ENCODE peak calls at places on chromosomes 5 and 9, in five cellular contexts. V is HCT116, K is testis, O is uterus, Q is tibial nerve. G is an unnamed sample.

GRCh38 chr5:177995691-177996595 is at the start of gene PROP1:
- DNase-seq in K (no peak), Q (no peak), O (no peak), V (no peak), G (no peak)

GRCh38 chr5:160436017-160436416 is 14.4 kb downstream of the PTTG1 start:
- DNase-seq in K (no peak), Q (no peak), V (no peak), O (no peak), G (no peak)

GRCh38 chr9:32550046-32550608 is 2.0 kb upstream of the SMIM27 start:
- DNase-seq in O (no peak), Q (no peak), K (peak), V (no peak), G (no peak)

GRCh38 chr9:94805585-94805984 is 79.1 kb downstream of the AOPEP start:
- DNase-seq in Q (no peak), V (peak), O (no peak), K (no peak), G (no peak)

GRCh38 chr9:12989669-12990068 is 214.8 kb downstream of the LURAP1L start:
- DNase-seq in K (no peak), Q (no peak), V (no peak), O (no peak), G (no peak)

GRCh38 chr5:1759378-1759970 is 40.2 kb downstream of the MRPL36 start:
- DNase-seq in O (peak), Q (peak), V (no peak), K (peak), G (peak)

GRCh38 chr5:168430303-168430702 is 56.0 kb upstream of the RARS1 start:
- DNase-seq in Q (no peak), O (no peak), K (no peak), V (no peak), G (no peak)

GRCh38 chr9:112728401-112728800 is 10.5 kb upstream of the INIP start:
- DNase-seq in V (no peak), O (no peak), K (no peak), Q (no peak), G (no peak)

GRCh38 chr5:158805195-158805594 is 294.5 kb downstream of the EBF1 start:
- DNase-seq in K (peak), V (no peak), O (no peak), Q (no peak), G (no peak)

GRCh38 chr9:38424918-38425317 is 664 bp upstream of the IGFBPL1 start:
- DNase-seq in K (no peak), O (no peak), V (no peak), Q (no peak), G (no peak)

GRCh38 chr9:109856785-109857184 is 76.8 kb downstream of the PALM2AKAP2 start:
- DNase-seq in O (peak), K (peak), V (peak), Q (no peak), G (no peak)

DNA sequence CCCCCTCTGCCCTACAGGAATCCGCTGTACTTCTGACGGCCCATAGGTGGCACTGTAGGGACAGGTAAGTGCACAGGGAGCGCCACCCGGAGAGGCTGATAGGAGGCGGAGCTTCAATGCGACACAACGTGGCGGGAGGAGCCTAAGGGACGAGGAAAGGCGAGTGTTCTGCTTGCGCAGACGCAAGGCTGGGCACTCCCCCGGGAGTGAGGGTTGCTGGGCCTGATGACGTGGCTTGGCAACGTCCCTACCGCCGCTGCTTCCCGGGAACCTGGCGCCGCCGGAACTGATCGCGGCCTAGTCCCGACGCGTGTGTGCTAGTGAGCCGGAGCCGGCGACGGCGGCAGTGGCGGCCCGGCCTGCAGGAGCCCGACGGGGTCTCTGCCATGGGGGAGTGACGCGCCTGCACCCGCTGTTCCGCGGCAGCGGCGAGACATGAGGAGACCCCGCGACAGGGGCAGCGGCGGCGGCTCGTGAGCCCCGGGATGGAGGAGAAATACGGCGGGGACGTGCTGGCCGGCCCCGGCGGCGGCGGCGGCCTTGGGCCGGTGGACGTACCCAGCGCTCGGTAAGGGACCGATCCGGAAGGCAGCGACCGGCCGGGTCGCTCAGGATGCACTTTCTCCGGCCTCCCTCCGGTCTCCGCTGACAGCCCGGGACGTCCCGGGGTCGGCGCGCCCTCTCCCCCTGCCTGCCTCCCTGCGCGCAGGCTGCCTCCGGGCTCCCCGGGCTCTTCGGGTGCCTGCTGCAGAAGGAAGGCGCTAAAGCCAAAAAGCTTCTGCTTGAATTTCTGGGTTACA is at the start of gene SLC30A5:
- DNase-seq in K (peak), V (peak), O (peak), Q (peak), G (peak)
- TF ChIP-seq POLR2A in K (peak), V (peak), O (peak), Q (peak), G (peak)

DNA sequence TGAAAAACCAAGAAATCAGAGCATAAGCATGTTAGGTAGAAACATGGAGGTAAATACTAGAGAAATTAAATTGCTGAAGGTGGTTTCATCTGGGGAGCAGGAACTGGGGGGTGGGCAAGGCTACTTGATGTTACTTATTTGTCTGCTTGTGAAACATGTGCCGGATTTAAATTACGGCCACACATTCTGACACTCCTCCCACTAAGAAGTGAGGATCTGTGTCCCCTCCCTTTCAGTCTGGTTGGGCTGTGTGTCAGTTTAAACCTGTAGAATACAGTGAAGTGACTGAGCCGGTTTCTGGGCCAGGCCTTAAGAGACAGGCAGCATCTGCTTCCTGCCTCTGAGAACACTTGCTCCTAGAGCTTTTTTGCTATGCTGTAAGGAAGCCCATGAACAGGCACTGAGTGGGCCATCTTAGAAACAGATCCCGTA is 2.3 kb upstream of the IARS1 start:
- DNase-seq in O (no peak), V (no peak), K (no peak), Q (no peak), G (no peak)
- TF ChIP-seq POLR2A in O (no peak), V (no peak), K (no peak), Q (no peak), G (no peak)

DNA sequence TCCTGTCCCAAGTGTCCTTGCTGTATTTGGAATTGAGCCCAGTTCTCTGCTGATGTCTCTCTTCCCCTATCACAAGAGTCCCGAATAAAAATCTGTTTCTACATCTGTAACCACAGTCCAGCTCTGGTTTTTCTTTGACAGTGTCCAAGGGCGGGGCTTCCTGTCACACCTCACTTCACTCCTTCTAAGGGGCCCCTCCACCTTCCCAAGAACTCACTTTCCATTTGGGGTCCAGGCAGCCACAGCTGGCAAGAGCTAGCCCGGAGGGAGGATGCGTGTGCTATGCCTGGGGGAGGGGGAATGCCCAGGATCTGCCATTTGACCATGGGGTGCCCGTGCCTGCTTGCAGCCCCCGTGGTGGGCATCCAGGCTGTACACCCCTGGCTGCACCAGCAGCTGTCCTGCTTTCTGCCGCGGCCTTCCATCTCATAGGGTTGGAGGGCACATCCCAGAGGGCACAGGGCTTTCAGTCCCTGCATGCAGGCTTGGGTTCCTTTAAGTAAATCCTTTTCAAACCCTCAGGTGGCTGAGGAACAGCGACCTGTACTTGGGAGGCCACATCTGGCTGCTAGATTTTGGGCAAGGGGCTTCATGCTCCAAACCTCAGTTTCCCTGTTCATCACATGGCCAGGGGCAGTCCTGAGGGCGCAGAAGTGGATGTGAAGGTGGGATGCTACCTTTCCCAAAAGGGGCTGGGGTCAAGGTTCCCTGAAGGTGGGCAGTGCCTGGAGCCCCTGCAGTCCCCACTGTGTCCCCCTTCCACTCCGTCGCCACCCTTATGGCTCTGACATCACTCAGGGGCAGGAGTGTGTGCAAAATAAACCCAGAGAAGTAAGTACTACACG is 2.3 kb upstream of the CARD19 start:
- DNase-seq in Q (no peak), K (no peak), V (no peak), O (no peak), G (no peak)
- TF ChIP-seq POLR2A in Q (no peak), K (no peak), V (no peak), O (no peak), G (no peak)

GRCh38 chr9:136996361-136997281 is at the start of gene CLIC3:
- DNase-seq in O (no peak), K (no peak), V (no peak), Q (no peak), G (peak)
- TF ChIP-seq POLR2A in O (no peak), K (no peak), V (no peak), Q (no peak), G (no peak)

DNA sequence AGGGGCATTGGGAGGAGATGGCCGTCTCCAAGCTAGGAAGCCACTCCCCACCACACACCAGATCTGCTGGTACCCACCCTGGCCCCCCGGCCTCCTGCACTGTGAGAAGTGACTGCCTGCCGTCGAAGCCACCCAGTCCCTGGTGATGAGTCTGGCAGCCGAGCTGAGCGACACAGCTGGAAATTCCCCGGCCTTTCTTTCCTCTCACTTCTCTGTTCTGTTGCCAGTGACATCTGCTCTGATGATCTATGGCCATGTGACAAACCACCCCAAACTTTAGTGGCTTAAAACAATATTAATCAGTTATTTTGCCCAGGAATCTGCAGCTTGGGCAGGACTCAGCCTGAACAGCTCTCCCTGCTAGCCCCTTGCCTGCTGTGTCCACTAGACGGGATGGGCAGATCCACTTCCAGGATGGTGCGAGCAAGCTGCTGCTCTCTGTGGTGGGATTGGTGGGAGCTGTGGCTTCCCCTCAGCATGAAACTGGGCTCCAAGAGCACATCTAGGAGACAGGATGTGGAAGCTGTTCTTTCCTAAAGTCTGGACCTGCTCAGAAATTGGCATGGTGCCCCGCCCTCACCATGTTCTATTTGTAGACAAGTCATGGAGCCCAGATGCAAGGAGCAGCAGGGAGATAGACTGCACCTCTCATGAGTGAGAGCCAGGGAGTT is 211.2 kb downstream of the GADD45G start:
- DNase-seq in V (no peak), K (peak), O (peak), Q (no peak), G (no peak)
- TF ChIP-seq POLR2A in V (no peak), K (no peak), O (no peak), Q (no peak), G (no peak)

GRCh38 chr9:99104459-99105151 is at the start of gene TGFBR1:
- DNase-seq in Q (peak), O (peak), K (peak), V (peak), G (peak)

GRCh38 chr9:99103909-99104458 is 929 bp upstream of the TGFBR1 start:
- DNase-seq in Q (no peak), V (no peak), K (peak), O (peak), G (no peak)

GRCh38 chr9:99106044-99106375 is 1.1 kb downstream of the TGFBR1 start:
- DNase-seq in V (no peak), O (no peak), Q (no peak), K (no peak), G (no peak)

GRCh38 chr9:99103505-99103904 is 1.4 kb upstream of the TGFBR1 start:
- DNase-seq in V (no peak), K (no peak), Q (no peak), O (peak), G (no peak)

DNA sequence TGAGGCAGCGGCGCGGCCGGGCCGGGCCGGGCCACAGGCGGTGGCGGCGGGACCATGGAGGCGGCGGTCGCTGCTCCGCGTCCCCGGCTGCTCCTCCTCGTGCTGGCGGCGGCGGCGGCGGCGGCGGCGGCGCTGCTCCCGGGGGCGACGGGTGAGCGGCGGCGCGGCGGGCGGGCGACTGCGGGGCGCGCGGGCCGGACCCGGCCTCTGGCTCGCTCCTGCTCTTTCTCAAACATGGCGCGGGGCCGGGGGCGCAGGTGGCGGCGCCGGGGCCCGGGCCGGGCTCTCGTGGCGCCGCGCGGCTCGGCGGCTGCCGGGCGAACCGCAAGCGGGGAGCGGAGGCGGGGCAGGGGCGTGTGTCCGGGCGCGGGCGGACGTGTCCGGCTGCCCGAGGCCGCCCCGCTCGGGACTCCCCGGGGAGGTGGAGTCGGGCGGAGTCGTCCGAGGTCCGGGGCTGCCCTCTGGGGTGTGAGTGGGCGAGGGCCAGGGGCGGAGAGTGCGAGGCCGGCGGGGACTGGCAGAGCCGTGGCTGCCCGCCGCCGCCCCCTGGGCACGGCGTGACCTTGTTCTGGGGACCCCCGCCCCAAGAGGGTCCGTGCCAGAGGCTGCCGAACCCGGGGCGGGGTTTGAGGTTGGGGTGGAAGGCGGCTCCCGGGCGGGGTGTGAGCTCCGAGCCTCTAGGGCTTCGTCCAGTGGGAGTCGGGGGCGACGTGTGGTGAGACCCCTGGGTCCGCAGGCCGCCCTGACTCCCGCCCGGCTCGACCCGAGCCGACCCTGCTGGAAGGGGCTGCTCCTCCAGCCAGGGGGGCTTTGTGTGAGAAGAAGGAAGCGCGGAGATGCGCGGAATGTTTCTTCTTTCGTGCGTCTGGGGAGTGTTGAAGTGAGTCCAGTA is 485 bp downstream of the TGFBR1 start:
- DNase-seq in V (no peak), Q (peak), K (peak), O (peak), G (peak)
- TF ChIP-seq POLR2A in V (no peak), Q (no peak), K (no peak), O (no peak), G (no peak)

DNA sequence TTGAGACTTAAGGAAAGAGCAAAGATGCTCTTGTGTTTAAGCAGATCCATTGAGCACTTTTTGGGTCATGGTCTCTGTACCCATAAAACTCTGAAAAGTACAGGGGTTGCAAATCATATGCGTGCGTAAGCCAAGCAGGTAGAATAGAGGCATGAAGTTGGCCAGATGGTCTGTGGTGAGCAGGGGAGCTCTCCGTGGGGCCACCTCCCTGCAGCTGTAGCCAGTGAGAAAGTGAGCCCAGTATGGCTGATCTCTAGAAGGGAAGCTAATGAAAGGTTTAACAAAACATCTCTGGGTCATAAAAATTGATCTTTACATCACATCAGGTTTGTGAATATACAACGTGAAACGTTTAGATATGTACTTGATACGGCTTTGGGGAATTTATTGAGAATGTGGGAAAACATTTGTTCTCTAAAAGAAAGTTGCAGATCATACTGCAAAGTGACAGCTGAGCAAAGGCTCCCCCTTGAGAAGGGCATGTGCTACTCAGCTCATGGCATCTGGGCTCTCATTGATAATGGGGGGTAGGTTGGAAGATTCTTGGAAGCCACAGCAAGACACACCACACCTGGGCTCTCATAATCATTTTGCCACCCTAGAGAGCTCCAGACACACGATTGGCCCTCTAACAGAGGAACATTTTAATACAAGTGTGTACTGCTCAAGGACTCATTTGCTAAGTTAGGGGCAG is 30.6 kb downstream of the SH3GL2 start:
- DNase-seq in Q (no peak), O (no peak), K (no peak), V (no peak), G (no peak)
- TF ChIP-seq POLR2A in Q (no peak), O (no peak), K (no peak), V (no peak), G (no peak)

DNA sequence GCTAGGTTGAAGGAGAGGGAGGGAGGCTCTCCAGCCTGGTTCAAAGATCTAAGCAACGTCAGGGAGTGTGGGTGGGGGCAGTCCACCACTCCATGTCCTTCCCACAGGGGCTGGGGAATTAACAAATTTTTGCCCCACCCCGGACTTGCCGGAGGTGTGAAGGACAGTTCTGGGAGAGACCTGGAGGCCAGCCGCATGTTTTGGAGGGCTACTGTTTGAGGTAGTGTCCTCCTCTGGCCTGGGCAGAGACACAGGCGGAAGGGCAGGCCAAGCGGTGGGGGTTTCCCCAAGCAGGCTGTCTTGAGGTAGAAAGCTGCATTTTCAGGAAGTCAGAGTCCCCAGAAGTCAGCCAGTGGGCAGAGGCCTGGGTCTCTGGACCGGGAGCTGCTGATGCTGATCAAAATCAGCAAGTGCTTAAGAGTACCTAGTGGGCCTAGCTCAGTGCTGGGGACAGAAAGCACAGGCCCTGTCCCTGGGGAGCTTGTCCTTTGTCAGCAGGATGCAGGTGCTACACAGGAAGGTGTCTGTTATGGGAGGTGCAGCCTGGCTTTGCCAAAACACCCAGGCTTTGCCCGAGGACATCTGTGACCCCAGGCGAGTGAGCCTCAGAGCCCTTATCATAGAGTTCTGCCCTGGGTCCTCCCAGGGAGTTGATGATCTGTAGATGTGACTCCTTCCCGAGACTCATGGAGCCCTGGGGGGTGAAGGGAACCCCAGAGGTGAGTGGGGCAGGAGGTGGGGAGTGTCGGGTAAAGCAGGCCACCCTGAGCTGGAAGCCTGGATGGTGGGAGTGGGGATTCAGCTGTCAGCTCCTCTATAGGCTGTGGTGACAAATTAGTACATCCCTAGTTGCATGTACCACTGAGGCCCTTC is 18.6 kb downstream of the JADE2 start:
- DNase-seq in Q (no peak), K (no peak), V (no peak), O (no peak), G (no peak)
- TF ChIP-seq POLR2A in Q (no peak), K (no peak), V (no peak), O (no peak), G (no peak)

G was measured in stomach.